ENCODE peak calls at places on chromosomes 12 and 14, in eight cellular contexts. E is H9, J is K562, M is GM23248, B is HCT116, C is neuronal stem cell, N is mesendoderm, S is kidney. L is an unnamed sample. For H3K4me1, the result is how much of the 10 kb centered on the place peaks cover.

GRCh38 chr12:66002812-66003211 is 127.7 kb downstream of the LLPH start:
- DNase-seq in E (no peak), J (no peak), M (no peak), B (no peak), C (no peak), N (no peak), S (no peak), L (no peak)

GRCh38 chr12:49055978-49056754 is 4.4 kb downstream of the KMT2D start:
- DNase-seq in E (peak), J (peak), M (peak), B (peak), C (no peak), N (peak), S (peak), L (peak)

GRCh38 chr12:6368906-6369525 is 6.3 kb downstream of the SCNN1A start:
- DNase-seq in E (no peak), J (no peak), M (no peak), B (no peak), C (no peak), N (no peak), S (peak), L (peak)

GRCh38 chr14:34872822-34873590 is 2.2 kb downstream of the BAZ1A start:
- DNase-seq in E (peak), J (no peak), M (peak), B (no peak), C (peak), N (no peak), S (no peak), L (peak)

GRCh38 chr14:45426685-45427282 is 173.8 kb upstream of the MIS18BP1 start:
- DNase-seq in E (peak), J (peak), M (peak), B (peak), C (peak), N (peak), S (no peak), L (no peak)

GRCh38 chr12:49288412-49288853 is 6.5 kb upstream of the PRPH start:
- DNase-seq in E (peak), J (peak), M (peak), B (peak), C (no peak), N (peak), S (peak), L (peak)

GRCh38 chr14:20494935-20495766 is 10.2 kb upstream of the RNASE10 start:
- DNase-seq in E (peak), J (no peak), M (peak), B (peak), C (no peak), N (peak), S (no peak), L (no peak)

GRCh38 chr14:100662850-100663527 is 63.7 kb upstream of the DLK1 start:
- DNase-seq in E (peak), J (peak), M (peak), B (peak), C (peak), N (peak), S (no peak), L (peak)

GRCh38 chr12:31005944-31006361 is 67.7 kb upstream of the DDX11 start:
- DNase-seq in E (no peak), J (no peak), M (peak), B (peak), C (no peak), N (peak), S (no peak), L (no peak)

GRCh38 chr12:32089156-32089950 is 17.3 kb upstream of the BICD1 start:
- DNase-seq in E (peak), J (no peak), M (peak), B (no peak), C (no peak), N (peak), S (no peak), L (no peak)

GRCh38 chr12:5565933-5566632 is 134.2 kb downstream of the NTF3 start:
- DNase-seq in E (peak), J (no peak), M (peak), B (no peak), C (no peak), N (no peak), S (no peak), L (no peak)

GRCh38 chr14:85702191-85702590 is 172.2 kb downstream of the FLRT2 start:
- DNase-seq in E (no peak), J (no peak), M (no peak), B (no peak), C (no peak), N (no peak), S (no peak), L (no peak)

GRCh38 chr12:90936230-90937005 is 18.6 kb downstream of the CCER1 start:
- DNase-seq in E (no peak), J (no peak), M (no peak), B (no peak), C (no peak), N (peak), S (peak), L (no peak)

GRCh38 chr12:119071176-119071575 is 89.8 kb downstream of the SRRM4 start:
- DNase-seq in E (no peak), J (no peak), M (no peak), B (no peak), C (no peak), N (no peak), S (no peak), L (no peak)

GRCh38 chr12:119071638-119072231 is 90.4 kb downstream of the SRRM4 start:
- DNase-seq in E (no peak), J (no peak), M (no peak), B (no peak), C (no peak), N (no peak), S (no peak), L (no peak)

GRCh38 chr12:119072463-119072862 is 91.1 kb downstream of the SRRM4 start:
- DNase-seq in E (no peak), J (no peak), M (no peak), B (no peak), C (no peak), N (no peak), S (no peak), L (no peak)

GRCh38 chr12:119069029-119069731 is 87.8 kb downstream of the SRRM4 start:
- DNase-seq in E (no peak), J (no peak), M (no peak), B (no peak), C (no peak), N (peak), S (no peak), L (no peak)

GRCh38 chr12:119068129-119068856 is 87.0 kb downstream of the SRRM4 start:
- DNase-seq in E (no peak), J (no peak), M (no peak), B (no peak), C (no peak), N (no peak), S (no peak), L (no peak)
- H3K27ac ChIP-seq in E (no peak), J (no peak), M (no peak), B (no peak), C (no peak), N (no peak), S (no peak), L (no peak)

DNA sequence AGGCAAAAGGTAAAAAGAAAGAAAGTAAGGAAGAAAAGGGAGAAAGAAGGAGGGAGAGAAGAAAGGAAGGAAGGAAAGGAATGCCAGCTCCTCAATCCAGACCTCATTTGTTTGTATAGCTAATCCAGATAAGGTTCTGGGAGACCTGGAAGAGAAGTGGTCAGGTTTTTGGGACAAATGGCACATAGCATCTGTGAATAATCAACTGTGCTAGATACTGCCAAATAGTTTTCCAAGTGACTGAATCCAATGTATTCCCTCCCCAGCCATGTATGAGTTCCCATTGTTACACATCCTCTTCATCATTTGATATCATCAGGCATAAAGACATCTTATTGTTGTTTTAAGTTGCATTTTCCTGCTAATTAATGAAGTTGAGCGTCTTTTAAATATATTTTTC is 18.6 kb upstream of the PTGR2 start:
- DNase-seq in E (no peak), J (no peak), M (peak), B (no peak), C (no peak), N (peak), S (no peak), L (no peak)
- H3K9ac ChIP-seq in E (no peak), J (no peak), M (peak), B (no peak), C (no peak), N (no peak), S (no peak), L (no peak)

GRCh38 chr12:122085571-122085970 is 7.0 kb downstream of the MLXIP start:
- DNase-seq in E (no peak), J (peak), M (no peak), B (no peak), C (no peak), N (no peak), S (no peak), L (no peak)
- H3K4me1 ChIP-seq in E (under half), J (half or more), M (under half), B (under half), C (under half), N (under half), S (under half), L (under half)

GRCh38 chr12:124929649-124930419 is 15.4 kb upstream of the UBC start:
- DNase-seq in E (no peak), J (no peak), M (no peak), B (no peak), C (no peak), N (no peak), S (no peak), L (no peak)
- H3K27ac ChIP-seq in E (no peak), J (no peak), M (no peak), B (peak), C (no peak), N (no peak), S (no peak), L (no peak)

DNA sequence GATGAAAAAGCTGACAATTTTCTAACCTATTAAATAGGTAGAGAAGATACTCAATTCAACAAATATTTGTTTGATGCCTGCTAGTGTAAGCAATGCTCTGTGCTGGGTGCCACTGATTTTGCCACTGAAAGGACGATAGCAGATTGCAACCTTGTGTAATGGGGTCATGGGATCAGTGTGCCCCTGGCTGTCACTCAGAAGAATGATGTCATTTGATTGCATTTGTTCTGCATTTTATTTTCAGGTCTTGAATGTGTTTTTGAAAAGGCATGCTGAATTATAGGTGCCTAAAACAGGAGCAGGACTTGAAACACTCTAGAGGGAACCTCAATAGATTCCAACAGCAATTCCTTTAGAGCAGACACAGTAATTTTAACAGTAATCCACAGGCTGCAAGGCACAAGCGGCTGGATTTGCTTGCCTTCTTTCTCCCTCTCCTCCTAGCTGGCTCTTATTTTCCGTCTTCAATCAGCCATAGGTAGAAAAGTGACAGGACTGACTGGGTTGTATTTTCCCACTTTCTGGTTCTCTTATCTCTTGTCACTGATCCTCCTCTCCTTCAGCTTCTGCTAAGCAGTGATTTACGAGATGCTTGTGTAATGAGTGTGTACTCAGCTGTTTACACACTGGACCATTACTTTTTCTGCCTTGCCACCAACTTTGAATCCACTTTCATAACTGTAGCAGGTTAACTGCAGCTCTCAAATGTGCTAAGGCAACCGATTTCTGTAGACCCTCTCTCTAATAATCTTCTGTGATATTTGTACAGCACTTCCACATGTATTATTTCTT is 4.1 kb downstream of the PLXNC1 start:
- DNase-seq in E (no peak), J (no peak), M (no peak), B (no peak), C (no peak), N (no peak), S (no peak), L (no peak)
- H3K9ac ChIP-seq in E (no peak), J (no peak), M (no peak), B (no peak), C (no peak), N (no peak), S (no peak), L (no peak)

DNA sequence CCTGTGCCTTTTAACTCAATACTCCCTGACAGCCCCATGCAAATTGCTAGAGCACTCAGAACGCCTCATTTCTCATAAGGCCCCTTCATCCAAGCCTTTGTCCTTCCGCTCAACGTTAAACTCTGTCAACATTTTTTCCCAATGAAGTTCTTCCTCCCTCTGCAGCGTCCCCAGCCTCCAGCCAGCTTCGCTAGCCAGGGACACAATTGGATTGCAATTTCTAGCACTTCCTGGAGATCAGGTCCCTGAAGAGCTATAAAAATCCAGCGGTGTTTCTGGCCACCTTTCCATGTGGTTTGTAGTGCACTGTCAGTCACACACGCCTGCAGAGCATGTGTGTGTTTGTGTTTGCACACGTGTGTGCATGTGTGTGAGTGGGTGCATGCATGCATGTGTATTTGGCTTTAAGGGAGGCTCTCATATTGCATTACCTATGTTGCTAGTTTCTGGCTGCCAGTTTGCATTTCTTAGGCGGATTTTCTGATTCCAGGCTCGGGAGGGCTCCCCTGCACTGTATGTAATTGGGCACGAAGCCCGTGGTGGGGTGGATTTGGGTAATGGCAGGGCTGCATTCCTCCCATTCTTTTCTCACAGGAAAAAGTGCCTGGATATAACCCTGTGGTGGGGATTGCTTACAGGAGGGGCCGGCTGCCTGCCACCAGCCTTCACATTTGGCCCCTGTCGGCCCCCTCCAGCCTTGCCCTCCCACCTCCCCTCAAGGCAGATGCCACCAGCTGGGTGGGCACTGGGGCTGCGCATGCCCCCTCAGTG is 73.8 kb downstream of the TSPAN9 start:
- DNase-seq in E (peak), J (no peak), M (peak), B (no peak), C (no peak), N (peak), S (peak), L (no peak)
- H3K4me1 ChIP-seq in E (under half), J (under half), M (under half), B (under half), C (under half), N (under half), S (under half), L (under half)

L was measured in colonic mucosa.